ENCODE peak calls at places on chromosome 7, in seven cellular contexts. One of them, this sample, is unnamed.
A peak's percentile ranks its signal among the peaks of the same experiment; 100 is the strongest.

GRCh38 chr7:149285581-149285975 is 23.6 kb downstream of the ZNF783 start:
- DNase-seq in astrocyte of the spinal cord: peak; percentile 13
- DNase-seq in HFFc6: no peak
- DNase-seq in left lung: peak; percentile 54
- DNase-seq in GM03348: peak; percentile 54
- DNase-seq in IMR-90: peak; percentile 11
- DNase-seq in right cardiac atrium: peak; percentile 79
- DNase-seq in this sample: peak; percentile 28

GRCh38 chr7:132577206-132578049 is 1.2 kb upstream of the PLXNA4 start:
- DNase-seq in astrocyte of the spinal cord: peak; percentile 78
- DNase-seq in HFFc6: no peak
- DNase-seq in left lung: peak; percentile 81
- DNase-seq in GM03348: peak; percentile 92
- DNase-seq in IMR-90: peak; percentile 16
- DNase-seq in right cardiac atrium: peak; percentile 94
- DNase-seq in this sample: peak; percentile 50

GRCh38 chr7:151339651-151340377 is 1.8 kb upstream of the NUB1 start:
- DNase-seq in astrocyte of the spinal cord: no peak
- DNase-seq in HFFc6: no peak
- DNase-seq in left lung: no peak
- DNase-seq in GM03348: no peak
- DNase-seq in IMR-90: no peak
- DNase-seq in right cardiac atrium: no peak
- DNase-seq in this sample: no peak

GRCh38 chr7:11753441-11753840 is 78.6 kb downstream of the THSD7A start:
- DNase-seq in astrocyte of the spinal cord: no peak
- DNase-seq in HFFc6: no peak
- DNase-seq in left lung: no peak
- DNase-seq in GM03348: no peak
- DNase-seq in IMR-90: no peak
- DNase-seq in right cardiac atrium: no peak
- DNase-seq in this sample: no peak

GRCh38 chr7:124515431-124515830 is 250.2 kb downstream of the GPR37 start:
- DNase-seq in astrocyte of the spinal cord: no peak
- DNase-seq in HFFc6: no peak
- DNase-seq in left lung: no peak
- DNase-seq in GM03348: no peak
- DNase-seq in IMR-90: no peak
- DNase-seq in right cardiac atrium: no peak
- DNase-seq in this sample: no peak

GRCh38 chr7:158394936-158395335 is 192.7 kb downstream of the PTPRN2 start:
- DNase-seq in astrocyte of the spinal cord: no peak
- DNase-seq in HFFc6: no peak
- DNase-seq in left lung: no peak
- DNase-seq in GM03348: peak; percentile 29
- DNase-seq in IMR-90: no peak
- DNase-seq in right cardiac atrium: peak; percentile 71
- DNase-seq in this sample: no peak

GRCh38 chr7:99644436-99644835 is 27.7 kb downstream of the ZSCAN25 start:
- DNase-seq in astrocyte of the spinal cord: no peak
- DNase-seq in HFFc6: peak; percentile 29
- DNase-seq in left lung: no peak
- DNase-seq in GM03348: no peak
- DNase-seq in IMR-90: no peak
- DNase-seq in right cardiac atrium: no peak
- DNase-seq in this sample: no peak

GRCh38 chr7:102993532-102994029 is 80.8 kb downstream of the LRRC17 start:
- DNase-seq in astrocyte of the spinal cord: peak; percentile 85
- DNase-seq in HFFc6: peak; percentile 22
- DNase-seq in left lung: no peak
- DNase-seq in GM03348: peak; percentile 36
- DNase-seq in IMR-90: peak; percentile 86
- DNase-seq in right cardiac atrium: no peak
- DNase-seq in this sample: peak; percentile 82

GRCh38 chr7:38068461-38068860 is 109.6 kb upstream of the STARD3NL start:
- DNase-seq in astrocyte of the spinal cord: no peak
- DNase-seq in HFFc6: no peak
- DNase-seq in left lung: no peak
- DNase-seq in GM03348: no peak
- DNase-seq in IMR-90: no peak
- DNase-seq in right cardiac atrium: no peak
- DNase-seq in this sample: no peak

GRCh38 chr7:128453836-128454804 is 1.6 kb upstream of the HILPDA start:
- DNase-seq in astrocyte of the spinal cord: peak; percentile 90
- DNase-seq in HFFc6: no peak
- DNase-seq in left lung: peak; percentile 79
- DNase-seq in GM03348: peak; percentile 83
- DNase-seq in IMR-90: peak; percentile 82
- DNase-seq in right cardiac atrium: peak; percentile 95
- DNase-seq in this sample: peak; percentile 84

GRCh38 chr7:130990178-130990832 is 256.3 kb upstream of the KLF14 start:
- DNase-seq in astrocyte of the spinal cord: no peak
- DNase-seq in HFFc6: no peak
- DNase-seq in left lung: peak; percentile 67
- DNase-seq in GM03348: no peak
- DNase-seq in IMR-90: no peak
- DNase-seq in right cardiac atrium: no peak
- DNase-seq in this sample: no peak

GRCh38 chr7:101953248-101953819 is 135.9 kb downstream of the CUX1 start:
- DNase-seq in astrocyte of the spinal cord: peak; percentile 82
- DNase-seq in HFFc6: peak; percentile 75
- DNase-seq in left lung: no peak
- DNase-seq in GM03348: peak; percentile 84
- DNase-seq in IMR-90: peak; percentile 92
- DNase-seq in right cardiac atrium: no peak
- DNase-seq in this sample: peak; percentile 94

GRCh38 chr7:26147030-26147429 is 5.0 kb upstream of the NFE2L3 start:
- DNase-seq in astrocyte of the spinal cord: no peak
- DNase-seq in HFFc6: no peak
- DNase-seq in left lung: no peak
- DNase-seq in GM03348: no peak
- DNase-seq in IMR-90: no peak
- DNase-seq in right cardiac atrium: no peak
- DNase-seq in this sample: no peak

GRCh38 chr7:47253650-47254080 is 328.2 kb downstream of the TNS3 start:
- DNase-seq in astrocyte of the spinal cord: peak; percentile 70
- DNase-seq in HFFc6: peak; percentile 68
- DNase-seq in left lung: no peak
- DNase-seq in GM03348: peak; percentile 77
- DNase-seq in IMR-90: peak; percentile 78
- DNase-seq in right cardiac atrium: peak; percentile 70
- DNase-seq in this sample: peak; percentile 71

This sample was measured in iris pigment epithelial cell.